ENCODE peak calls at places on chromosomes 1 and 21, in four cellular contexts. R is K562, N is HepG2, H is GM12878. E is an unnamed sample.

GRCh38 chr21:32732544-32732943 is 4.7 kb upstream of the SYNJ1 start:
- DNase-seq in N (no peak), H (no peak), R (no peak), E (no peak)

GRCh38 chr1:67347688-67348472 is 40.2 kb downstream of the IL12RB2 start:
- DNase-seq in R (peak; percentile 71), N (peak; percentile 24), H (no peak), E (peak; percentile 49)

GRCh38 chr1:174743654-174744561 is 255.8 kb upstream of the CACYBP start:
- DNase-seq in N (peak; percentile 35), R (peak; percentile 55), H (no peak), E (no peak)

GRCh38 chr1:26862781-26863676 is at the start of gene SFN:
- DNase-seq in H (no peak), N (peak; percentile 85), R (peak; percentile 90), E (peak; percentile 89)

GRCh38 chr1:162632234-162632666 is at the start of gene DDR2:
- DNase-seq in H (no peak), R (no peak), N (no peak), E (no peak)

GRCh38 chr1:22628698-22629444 is 7.6 kb upstream of the C1QA start:
- DNase-seq in H (no peak), R (no peak), N (no peak), E (no peak)

GRCh38 chr21:35084869-35085268 is 35.8 kb upstream of the RUNX1 start:
- DNase-seq in N (no peak), H (no peak), R (no peak), E (no peak)

GRCh38 chr1:175193339-175193950 is 869 bp upstream of the KIAA0040 start:
- DNase-seq in N (no peak), R (no peak), H (no peak), E (no peak)

GRCh38 chr1:242184955-242185354 is 186.1 kb upstream of the MAP1LC3C start:
- DNase-seq in N (no peak), H (no peak), R (no peak), E (no peak)

GRCh38 chr1:35264861-35265260 is 3.6 kb upstream of the ZMYM4 start:
- DNase-seq in N (peak; percentile 27), R (no peak), H (no peak), E (no peak)

GRCh38 chr1:8077602-8078001 is 51.5 kb upstream of the ERRFI1 start:
- DNase-seq in R (peak; percentile 55), N (no peak), H (no peak), E (no peak)

GRCh38 chr1:168161459-168161858 is 17.3 kb upstream of the TIPRL start:
- DNase-seq in H (no peak), N (no peak), R (peak; percentile 95), E (no peak)

GRCh38 chr1:91021686-91022517 is at the start of gene ZNF644:
- DNase-seq in N (peak; percentile 92), H (peak; percentile 89), R (peak; percentile 92), E (peak; percentile 85)

GRCh38 chr1:203206116-203206687 is 19.7 kb upstream of the CHI3L1 start:
- DNase-seq in N (no peak), H (no peak), R (no peak), E (no peak)

GRCh38 chr1:27519341-27520258 is 29.6 kb upstream of the WASF2 start:
- DNase-seq in R (no peak), H (no peak), N (no peak), E (no peak)

GRCh38 chr21:45618287-45618686 is 25.2 kb upstream of the PCBP3 start:
- DNase-seq in N (no peak), H (no peak), R (no peak), E (no peak)

GRCh38 chr1:243420968-243421675 is 165.3 kb downstream of the SDCCAG8 start:
- DNase-seq in H (no peak), N (no peak), R (no peak), E (no peak)

GRCh38 chr1:95371666-95372320 is 137.8 kb downstream of the RWDD3 start:
- DNase-seq in N (no peak), R (no peak), H (no peak), E (no peak)

GRCh38 chr1:154859786-154860153 is 10.3 kb downstream of the KCNN3 start:
- DNase-seq in H (peak; percentile 83), N (no peak), R (no peak), E (no peak)

GRCh38 chr1:161083743-161084084 is 5.6 kb downstream of the NECTIN4 start:
- DNase-seq in N (no peak), R (no peak), H (no peak), E (no peak)

GRCh38 chr1:224357626-224358124 is 996 bp downstream of the CNIH4 start:
- DNase-seq in R (peak; percentile 38), N (peak; percentile 30), H (no peak), E (no peak)

GRCh38 chr1:45730780-45731319 is 19.6 kb downstream of the IPP start:
- DNase-seq in N (no peak), H (no peak), R (no peak), E (no peak)

GRCh38 chr21:44710756-44711326 is 531 bp downstream of the TSPEAR start:
- DNase-seq in R (no peak), H (no peak), N (no peak), E (peak; percentile 59)

GRCh38 chr1:112515311-112516009 is 6.7 kb downstream of the WNT2B start:
- DNase-seq in H (no peak), N (peak; percentile 6), R (peak; percentile 19), E (peak; percentile 44)

GRCh38 chr1:11957891-11958290 is 22.4 kb upstream of the MFN2 start:
- DNase-seq in H (no peak), N (no peak), R (no peak), E (no peak)

GRCh38 chr21:45800339-45801080 is 157.0 kb downstream of the PCBP3 start:
- DNase-seq in N (peak; percentile 47), R (no peak), H (no peak), E (no peak)

GRCh38 chr1:55285849-55286248 is 70.7 kb upstream of the USP24 start:
- DNase-seq in N (no peak), R (no peak), H (no peak), E (no peak)
- TF ChIP-seq TCF7 in N (no peak), R (no peak), H (no peak), E (no peak)

GRCh38 chr1:17551755-17552234 is 12.3 kb downstream of the ARHGEF10L start:
- DNase-seq in N (no peak), R (no peak), H (no peak), E (no peak)
- TF ChIP-seq SP1 in N (no peak), R (no peak), H (no peak), E (no peak)

DNA sequence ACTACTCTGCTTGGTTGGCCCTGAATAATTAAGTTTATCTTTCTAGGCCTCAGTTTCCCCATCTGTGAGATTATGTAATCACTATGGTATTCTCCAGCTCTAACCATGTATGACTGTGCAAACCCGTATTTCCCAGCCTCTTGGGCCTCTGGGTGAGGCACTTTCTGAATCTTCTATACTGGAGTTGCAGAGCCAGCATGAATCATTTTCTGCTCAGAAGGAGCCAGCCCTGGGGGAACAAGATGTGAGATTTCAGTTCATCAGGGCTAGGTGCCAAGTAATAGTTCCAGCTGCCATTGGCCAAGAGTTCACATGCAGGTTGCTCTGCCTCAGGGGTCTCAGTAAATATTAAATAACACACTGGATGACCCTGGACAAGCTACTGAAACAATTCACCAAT is 47.7 kb upstream of the USP24 start:
- DNase-seq in R (no peak), H (no peak), N (no peak), E (no peak)
- TF ChIP-seq TCF7 in R (no peak), H (no peak), N (no peak), E (no peak)

GRCh38 chr1:19988269-19989006 is 9.0 kb upstream of the PLA2G2A start:
- DNase-seq in R (no peak), N (peak; percentile 25), H (no peak), E (no peak)
- TF ChIP-seq SP1 in R (no peak), N (no peak), H (no peak), E (no peak)

GRCh38 chr1:234409328-234409727 is 36.1 kb downstream of the COA6 start:
- DNase-seq in R (no peak), H (no peak), N (no peak), E (no peak)
- TF ChIP-seq TCF7 in R (no peak), H (no peak), N (no peak), E (no peak)

GRCh38 chr1:16172964-16173446 is 17.1 kb upstream of the EPHA2 start:
- DNase-seq in R (peak; percentile 85), H (no peak), N (no peak), E (no peak)
- TF ChIP-seq SP1 in R (no peak), H (no peak), N (no peak), E (no peak)

GRCh38 chr1:56095924-56096655 is 483.3 kb downstream of the PLPP3 start:
- DNase-seq in R (no peak), N (no peak), H (no peak), E (no peak)
- TF ChIP-seq TCF7 in R (no peak), N (no peak), H (no peak), E (no peak)

DNA sequence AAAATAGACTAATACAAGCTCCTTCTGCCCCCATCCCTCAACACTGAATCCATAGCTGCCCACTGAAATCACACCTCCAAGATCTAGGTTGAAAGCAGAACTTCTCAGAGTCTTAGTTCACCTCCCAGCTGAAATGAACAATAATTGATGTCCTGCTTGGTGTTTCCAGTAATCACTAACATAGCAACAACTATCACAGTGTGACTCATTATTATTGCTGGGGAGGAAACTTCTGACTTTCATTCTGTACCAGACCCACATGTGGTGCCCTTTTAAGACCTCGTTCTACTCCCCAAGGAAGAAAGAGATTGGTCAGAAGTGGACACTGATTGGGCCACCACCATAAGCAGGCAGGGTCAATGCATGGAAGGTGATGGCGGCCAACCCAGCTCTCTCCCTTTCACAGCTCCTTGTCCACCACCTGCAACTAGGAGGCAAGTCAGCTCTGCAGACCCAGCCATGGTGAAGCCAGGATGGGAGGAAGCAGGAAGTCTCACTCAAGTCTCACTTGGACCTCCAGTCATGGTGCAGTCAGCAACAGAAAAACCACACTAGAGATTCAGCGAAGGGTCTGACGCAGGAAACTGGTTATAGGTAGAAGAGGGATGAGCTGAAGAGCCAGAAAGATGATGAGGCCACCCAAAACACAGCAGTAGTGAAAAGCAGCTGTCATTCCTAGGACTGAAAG is 720.2 kb downstream of the PTPRU start:
- DNase-seq in N (no peak), R (no peak), H (no peak), E (no peak)
- TF ChIP-seq SP1 in N (no peak), R (no peak), H (no peak), E (no peak)